ENCODE peak calls at places on chromosomes 13 and 19, in five cellular contexts. One of them, this sample, is unnamed.
A peak's percentile ranks its signal among the peaks of the same experiment; 100 is the strongest.

GRCh38 chr13:68984688-68985319 is 1122.8 kb upstream of the ATXN8OS start:
- DNase-seq in coronary artery: no peak
- DNase-seq in thoracic aorta: no peak
- DNase-seq in breast epithelium: no peak
- DNase-seq in suprapubic skin: peak; percentile 56
- DNase-seq in this sample: no peak

GRCh38 chr13:64505511-64505910 is 2724.6 kb downstream of the PCDH9 start:
- DNase-seq in coronary artery: no peak
- DNase-seq in suprapubic skin: no peak
- DNase-seq in breast epithelium: no peak
- DNase-seq in thoracic aorta: no peak
- DNase-seq in this sample: no peak

GRCh38 chr13:58953638-58954037 is 1210.1 kb downstream of the DIAPH3 start:
- DNase-seq in thoracic aorta: no peak
- DNase-seq in suprapubic skin: no peak
- DNase-seq in breast epithelium: no peak
- DNase-seq in coronary artery: no peak
- DNase-seq in this sample: no peak

GRCh38 chr19:40542197-40542859 is 34.3 kb upstream of the SHKBP1 start:
- DNase-seq in coronary artery: peak; percentile 88
- DNase-seq in suprapubic skin: no peak
- DNase-seq in thoracic aorta: peak; percentile 26
- DNase-seq in breast epithelium: no peak
- DNase-seq in this sample: no peak

GRCh38 chr19:55620410-55620809 is 4.0 kb downstream of the ZNF784 start:
- DNase-seq in thoracic aorta: no peak
- DNase-seq in breast epithelium: no peak
- DNase-seq in suprapubic skin: no peak
- DNase-seq in coronary artery: no peak
- DNase-seq in this sample: no peak

GRCh38 chr13:21009036-21009435 is 52.4 kb downstream of the LATS2 start:
- DNase-seq in coronary artery: peak; percentile 35
- DNase-seq in suprapubic skin: no peak
- DNase-seq in thoracic aorta: no peak
- DNase-seq in breast epithelium: no peak
- DNase-seq in this sample: no peak

GRCh38 chr13:111066544-111066943 is 48.6 kb upstream of the ARHGEF7 start:
- DNase-seq in coronary artery: no peak
- DNase-seq in breast epithelium: no peak
- DNase-seq in suprapubic skin: no peak
- DNase-seq in thoracic aorta: no peak
- DNase-seq in this sample: no peak

GRCh38 chr19:19498255-19498991 is 16.9 kb downstream of the TSSK6 start:
- DNase-seq in suprapubic skin: peak; percentile 56
- DNase-seq in breast epithelium: no peak
- DNase-seq in thoracic aorta: no peak
- DNase-seq in coronary artery: no peak
- DNase-seq in this sample: no peak

GRCh38 chr19:49684983-49685553 is 4.3 kb upstream of the ADM5 start:
- DNase-seq in breast epithelium: no peak
- DNase-seq in suprapubic skin: no peak
- DNase-seq in coronary artery: no peak
- DNase-seq in thoracic aorta: no peak
- DNase-seq in this sample: no peak

GRCh38 chr19:14433454-14434156 is 499 bp downstream of the PKN1 start:
- DNase-seq in suprapubic skin: peak; percentile 73
- DNase-seq in breast epithelium: no peak
- DNase-seq in thoracic aorta: no peak
- DNase-seq in coronary artery: no peak
- DNase-seq in this sample: no peak

GRCh38 chr19:17296278-17296677 is 6.9 kb downstream of the ABHD8 start:
- DNase-seq in breast epithelium: no peak
- DNase-seq in thoracic aorta: no peak
- DNase-seq in suprapubic skin: no peak
- DNase-seq in coronary artery: no peak
- DNase-seq in this sample: no peak

GRCh38 chr13:21670006-21670882 is 629 bp upstream of the FGF9 start:
- DNase-seq in coronary artery: no peak
- DNase-seq in suprapubic skin: peak; percentile 71
- DNase-seq in breast epithelium: no peak
- DNase-seq in thoracic aorta: no peak
- DNase-seq in this sample: no peak

GRCh38 chr19:6333439-6333838 is at the start of gene ACER1:
- DNase-seq in breast epithelium: peak; percentile 29
- DNase-seq in suprapubic skin: peak; percentile 62
- DNase-seq in coronary artery: no peak
- DNase-seq in thoracic aorta: no peak
- DNase-seq in this sample: no peak

GRCh38 chr19:41588497-41589209 is 12.7 kb downstream of the CEACAM21 start:
- DNase-seq in breast epithelium: no peak
- DNase-seq in thoracic aorta: no peak
- DNase-seq in suprapubic skin: no peak
- DNase-seq in coronary artery: no peak
- DNase-seq in this sample: no peak

GRCh38 chr19:47711652-47712239 is 1.5 kb upstream of the EHD2 start:
- DNase-seq in thoracic aorta: no peak
- DNase-seq in suprapubic skin: no peak
- DNase-seq in breast epithelium: no peak
- DNase-seq in coronary artery: no peak
- DNase-seq in this sample: no peak

GRCh38 chr19:46471116-46471733 is at the start of gene PNMA8A:
- DNase-seq in suprapubic skin: peak; percentile 74
- DNase-seq in coronary artery: peak; percentile 93
- DNase-seq in thoracic aorta: peak; percentile 61
- DNase-seq in breast epithelium: peak; percentile 52
- DNase-seq in this sample: no peak
- TF ChIP-seq CTCF in suprapubic skin: no peak
- TF ChIP-seq CTCF in coronary artery: no peak
- TF ChIP-seq CTCF in thoracic aorta: peak; percentile 36
- TF ChIP-seq CTCF in breast epithelium: no peak
- TF ChIP-seq CTCF in this sample: no peak

GRCh38 chr13:75217949-75218348 is 264.0 kb downstream of the TBC1D4 start:
- DNase-seq in suprapubic skin: no peak
- DNase-seq in coronary artery: no peak
- DNase-seq in thoracic aorta: no peak
- DNase-seq in breast epithelium: no peak
- DNase-seq in this sample: no peak
- TF ChIP-seq CTCF in suprapubic skin: no peak
- TF ChIP-seq CTCF in coronary artery: no peak
- TF ChIP-seq CTCF in thoracic aorta: no peak
- TF ChIP-seq CTCF in breast epithelium: no peak
- TF ChIP-seq CTCF in this sample: no peak

GRCh38 chr19:30148039-30148438 is 206.0 kb downstream of the URI1 start:
- DNase-seq in thoracic aorta: no peak
- DNase-seq in suprapubic skin: no peak
- DNase-seq in coronary artery: no peak
- DNase-seq in breast epithelium: no peak
- DNase-seq in this sample: no peak

GRCh38 chr19:30145467-30145866 is 203.4 kb downstream of the URI1 start:
- DNase-seq in coronary artery: no peak
- DNase-seq in thoracic aorta: no peak
- DNase-seq in suprapubic skin: no peak
- DNase-seq in breast epithelium: no peak
- DNase-seq in this sample: no peak

GRCh38 chr19:30146346-30146745 is 204.3 kb downstream of the URI1 start:
- DNase-seq in breast epithelium: no peak
- DNase-seq in suprapubic skin: no peak
- DNase-seq in thoracic aorta: no peak
- DNase-seq in coronary artery: no peak
- DNase-seq in this sample: no peak

GRCh38 chr19:30144242-30144758 is 202.3 kb downstream of the URI1 start:
- DNase-seq in breast epithelium: no peak
- DNase-seq in coronary artery: no peak
- DNase-seq in thoracic aorta: no peak
- DNase-seq in suprapubic skin: no peak
- DNase-seq in this sample: no peak

GRCh38 chr19:30144794-30145193 is 202.8 kb downstream of the URI1 start:
- DNase-seq in suprapubic skin: no peak
- DNase-seq in breast epithelium: no peak
- DNase-seq in coronary artery: no peak
- DNase-seq in thoracic aorta: no peak
- DNase-seq in this sample: no peak
- TF ChIP-seq CTCF in suprapubic skin: no peak
- TF ChIP-seq CTCF in breast epithelium: no peak
- TF ChIP-seq CTCF in coronary artery: no peak
- TF ChIP-seq CTCF in thoracic aorta: no peak
- TF ChIP-seq CTCF in this sample: no peak

DNA sequence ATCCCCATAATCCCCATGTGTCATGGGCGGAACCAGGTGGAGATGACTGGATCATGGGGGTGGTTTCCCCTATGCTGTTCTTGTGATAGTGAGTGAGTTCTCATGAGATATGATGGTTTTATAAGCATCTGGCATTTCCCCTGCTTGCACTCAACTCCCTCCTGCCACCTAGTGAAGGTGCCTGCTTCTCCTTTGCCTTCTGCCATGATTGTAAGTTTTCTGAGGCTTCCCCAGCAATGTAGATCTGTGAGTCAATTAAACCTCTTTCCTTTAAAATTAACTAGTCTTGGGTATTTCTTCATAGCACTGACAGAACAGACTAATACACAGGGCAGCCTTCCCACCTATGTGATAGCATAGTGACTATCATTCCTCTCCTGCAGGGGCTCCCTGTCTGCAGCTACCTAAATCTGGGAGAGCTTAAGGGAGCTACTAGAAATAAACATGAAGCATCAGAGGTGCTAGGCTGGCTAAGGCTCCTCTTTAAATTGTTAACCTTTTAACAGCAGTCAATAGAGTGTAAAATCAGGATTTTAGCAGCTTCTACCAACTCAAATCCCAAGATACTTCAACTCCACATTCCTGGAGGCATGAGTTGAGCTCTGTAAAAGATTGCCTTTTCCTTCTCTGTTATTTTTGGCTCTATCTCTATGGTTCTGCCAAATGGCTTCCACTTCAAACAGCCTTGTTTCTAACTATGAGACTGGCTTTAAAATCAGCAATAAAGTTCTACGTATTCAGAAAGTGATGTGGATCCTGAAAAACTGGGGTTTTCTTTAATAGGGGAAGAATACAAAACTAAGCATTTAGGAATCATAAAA is 112.3 kb downstream of the VWA8 start:
- DNase-seq in coronary artery: no peak
- DNase-seq in breast epithelium: no peak
- DNase-seq in suprapubic skin: no peak
- DNase-seq in thoracic aorta: no peak
- DNase-seq in this sample: no peak
- TF ChIP-seq CTCF in coronary artery: no peak
- TF ChIP-seq CTCF in breast epithelium: no peak
- TF ChIP-seq CTCF in suprapubic skin: no peak
- TF ChIP-seq CTCF in thoracic aorta: no peak
- TF ChIP-seq CTCF in this sample: no peak

This sample was measured in omental fat pad.